ENCODE peak calls at places on chromosomes 2 and 18, in five cellular contexts. L is tibial artery, U is breast epithelium, A is ascending aorta, P is fibroblast of lung. F is an unnamed sample. For H3K9me3, the result is how much of the 10 kb centered on the place peaks cover.

GRCh38 chr18:34773378-34773777 is 63.3 kb downstream of the DTNA start:
- DNase-seq in L (no peak), U (no peak), A (no peak), P (peak), F (no peak)

GRCh38 chr2:85401844-85402243 is 8.3 kb downstream of the CAPG start:
- DNase-seq in L (no peak), U (no peak), A (no peak), P (no peak), F (no peak)

GRCh38 chr18:70840649-70841048 is 551.8 kb downstream of the SOCS6 start:
- DNase-seq in L (no peak), U (no peak), A (no peak), P (no peak), F (no peak)

GRCh38 chr2:25982273-25982967 is at the start of gene KIF3C:
- DNase-seq in L (peak), U (peak), A (no peak), P (peak), F (peak)

GRCh38 chr2:163343316-163343715 is 392.5 kb downstream of the FIGN start:
- DNase-seq in L (no peak), U (no peak), A (no peak), P (no peak), F (no peak)

GRCh38 chr2:220090050-220090449 is 462.6 kb downstream of the SLC4A3 start:
- DNase-seq in L (no peak), U (no peak), A (no peak), P (no peak), F (no peak)

GRCh38 chr2:141666191-141666590 is 464.6 kb downstream of the LRP1B start:
- DNase-seq in L (no peak), U (no peak), A (no peak), P (no peak), F (no peak)

GRCh38 chr2:28567076-28567471 is 71.2 kb downstream of the PLB1 start:
- DNase-seq in L (no peak), U (peak), A (no peak), P (no peak), F (no peak)

GRCh38 chr2:11750917-11751316 is 4.5 kb downstream of the LPIN1 start:
- DNase-seq in L (no peak), U (peak), A (no peak), P (peak), F (no peak)

GRCh38 chr18:49048361-49048760 is 97.6 kb upstream of the SMAD7 start:
- DNase-seq in L (no peak), U (no peak), A (no peak), P (peak), F (no peak)

GRCh38 chr2:109339519-109339991 is 210.6 kb downstream of the SH3RF3 start:
- DNase-seq in L (no peak), U (no peak), A (no peak), P (peak), F (no peak)

GRCh38 chr18:63159590-63159989 is 160.0 kb downstream of the BCL2 start:
- DNase-seq in L (no peak), U (no peak), A (no peak), P (no peak), F (no peak)

GRCh38 chr18:49207373-49207772 is 253.1 kb downstream of the DYM start:
- DNase-seq in L (no peak), U (no peak), A (no peak), P (peak), F (no peak)

GRCh38 chr2:191296083-191297006 is 51.1 kb downstream of the MYO1B start:
- DNase-seq in L (no peak), U (no peak), A (no peak), P (no peak), F (no peak)

GRCh38 chr2:44776924-44777480 is 164.5 kb upstream of the SIX3 start:
- DNase-seq in L (no peak), U (no peak), A (no peak), P (no peak), F (no peak)

GRCh38 chr2:239288951-239289481 is 111.8 kb downstream of the HDAC4 start:
- DNase-seq in L (peak), U (no peak), A (no peak), P (no peak), F (peak)

GRCh38 chr18:78898635-78899034 is 81.0 kb upstream of the SALL3 start:
- DNase-seq in L (no peak), U (no peak), A (no peak), P (no peak), F (no peak)

GRCh38 chr2:57343391-57344006 is 703.1 kb upstream of the VRK2 start:
- DNase-seq in L (no peak), U (no peak), A (no peak), P (no peak), F (no peak)

GRCh38 chr2:238513346-238513745 is 86.6 kb downstream of the ASB1 start:
- DNase-seq in L (peak), U (no peak), A (no peak), P (peak), F (no peak)

GRCh38 chr2:136117391-136117841 is 533 bp downstream of the CXCR4 start:
- DNase-seq in L (no peak), U (no peak), A (no peak), P (peak), F (peak)

GRCh38 chr2:55277310-55277709 is 8.3 kb upstream of the MTIF2 start:
- DNase-seq in L (no peak), U (no peak), A (no peak), P (no peak), F (no peak)

GRCh38 chr2:37858197-37858711 is 66.8 kb upstream of the RMDN2 start:
- DNase-seq in L (peak), U (peak), A (peak), P (peak), F (no peak)

GRCh38 chr2:95220449-95220848 is 13.1 kb downstream of the ZNF892 start:
- DNase-seq in L (no peak), U (no peak), A (no peak), P (no peak), F (no peak)
- H3K9me3 ChIP-seq in L (half or more), U (half or more), A (half or more), P (under half), F (half or more)

GRCh38 chr2:226172939-226173338 is 626.7 kb downstream of the IRS1 start:
- DNase-seq in L (no peak), U (no peak), A (no peak), P (no peak), F (no peak)

GRCh38 chr2:226180485-226180884 is 619.1 kb downstream of the IRS1 start:
- DNase-seq in L (no peak), U (no peak), A (no peak), P (no peak), F (no peak)

GRCh38 chr2:226174390-226174789 is 625.2 kb downstream of the IRS1 start:
- DNase-seq in L (no peak), U (no peak), A (no peak), P (no peak), F (no peak)

GRCh38 chr2:226179010-226179409 is 620.6 kb downstream of the IRS1 start:
- DNase-seq in L (no peak), U (no peak), A (no peak), P (peak), F (no peak)

DNA sequence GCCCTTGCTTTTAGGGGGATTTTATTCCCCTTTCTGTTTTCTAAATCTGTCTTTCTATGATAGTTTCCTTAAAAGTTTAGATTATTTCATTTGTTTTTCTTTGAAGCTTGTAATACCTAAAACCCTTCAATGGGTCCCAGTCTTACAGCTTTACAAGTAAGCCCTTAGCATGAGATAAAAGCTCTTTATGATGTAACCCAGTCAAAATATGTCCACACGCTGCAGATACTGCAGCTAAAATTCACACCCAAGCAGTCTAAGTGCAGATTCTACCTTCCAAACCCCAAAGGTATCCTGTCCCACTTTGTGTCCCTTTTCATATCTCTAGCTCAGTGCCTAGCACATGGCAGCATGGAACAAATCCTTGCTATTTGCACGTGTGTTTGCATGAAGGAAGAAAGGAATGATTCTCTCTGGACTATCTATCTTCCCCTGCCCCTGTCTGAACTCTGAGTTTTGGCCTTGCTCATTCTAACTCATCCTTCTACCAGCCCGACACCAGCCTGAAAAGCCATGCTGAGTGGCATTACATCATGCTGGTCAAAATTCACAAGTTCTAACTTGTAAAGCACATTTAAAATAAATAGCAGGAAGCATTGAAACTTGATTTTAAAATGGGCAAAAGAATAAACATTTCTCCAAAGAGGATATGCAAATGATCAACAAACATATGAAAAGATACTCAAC is 623.2 kb downstream of the IRS1 start:
- DNase-seq in L (no peak), U (no peak), A (no peak), P (no peak), F (no peak)
- H3K9me3 ChIP-seq in L (under half), U (under half), A (under half), P (under half), F (under half)

GRCh38 chr18:23205980-23206379 is 70.7 kb downstream of the CABLES1 start:
- DNase-seq in L (no peak), U (no peak), A (no peak), P (no peak), F (no peak)
- H3K9me3 ChIP-seq in L (under half), U (under half), A (under half), P (under half), F (under half)

GRCh38 chr2:34533585-34534225 is 934.6 kb upstream of the FAM98A start:
- DNase-seq in L (no peak), U (no peak), A (no peak), P (no peak), F (no peak)

GRCh38 chr2:34524115-34524514 is 925.0 kb upstream of the FAM98A start:
- DNase-seq in L (no peak), U (no peak), A (no peak), P (no peak), F (no peak)

GRCh38 chr2:34534341-34534740 is 935.2 kb upstream of the FAM98A start:
- DNase-seq in L (no peak), U (no peak), A (no peak), P (no peak), F (no peak)

DNA sequence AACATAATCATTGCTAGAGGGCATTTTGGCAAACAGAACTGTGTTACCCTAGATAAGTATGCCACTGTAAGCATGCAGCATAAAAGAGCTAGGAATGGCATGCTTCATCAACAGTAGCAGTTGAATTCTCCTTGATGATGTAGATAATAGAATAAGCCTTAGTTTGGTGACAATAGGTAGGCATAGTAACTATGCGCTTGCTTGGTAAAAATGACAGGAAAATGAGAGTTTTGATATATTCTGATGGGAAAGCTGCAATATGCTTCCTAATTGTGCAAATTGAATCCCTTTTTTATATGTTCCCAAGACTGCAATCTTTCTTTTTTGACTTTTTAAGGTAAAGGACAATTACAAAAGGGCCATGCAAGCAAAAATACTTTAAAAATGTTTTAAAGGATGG is 930.9 kb upstream of the FAM98A start:
- DNase-seq in L (no peak), U (no peak), A (no peak), P (no peak), F (no peak)
- H3K9me3 ChIP-seq in L (under half), U (under half), A (under half), P (under half), F (under half)

GRCh38 chr2:169509230-169509917 is at the start of gene KLHL41:
- DNase-seq in L (no peak), U (no peak), A (no peak), P (peak), F (no peak)

GRCh38 chr2:169511818-169512217 is 2.3 kb downstream of the KLHL41 start:
- DNase-seq in L (no peak), U (no peak), A (no peak), P (no peak), F (no peak)

GRCh38 chr2:169509955-169510354 is 453 bp downstream of the KLHL41 start:
- DNase-seq in L (no peak), U (no peak), A (no peak), P (no peak), F (no peak)

GRCh38 chr2:169504651-169505050 is 4.9 kb upstream of the KLHL41 start:
- DNase-seq in L (no peak), U (no peak), A (no peak), P (no peak), F (no peak)

GRCh38 chr2:169507698-169508097 is 1.8 kb upstream of the KLHL41 start:
- DNase-seq in L (no peak), U (no peak), A (no peak), P (peak), F (no peak)
- H3K9me3 ChIP-seq in L (under half), U (under half), A (under half), P (under half), F (under half)

GRCh38 chr2:179251865-179252264 is 12.8 kb downstream of the SESTD1 start:
- DNase-seq in L (no peak), U (no peak), A (no peak), P (peak), F (no peak)

GRCh38 chr2:179250848-179251504 is 13.7 kb downstream of the SESTD1 start:
- DNase-seq in L (no peak), U (no peak), A (no peak), P (no peak), F (no peak)

GRCh38 chr2:179250084-179250483 is 14.5 kb downstream of the SESTD1 start:
- DNase-seq in L (no peak), U (no peak), A (no peak), P (no peak), F (no peak)

GRCh38 chr2:179247318-179248023 is 17.2 kb downstream of the SESTD1 start:
- DNase-seq in L (no peak), U (no peak), A (no peak), P (no peak), F (no peak)

GRCh38 chr2:179248024-179248348 is 16.6 kb downstream of the SESTD1 start:
- DNase-seq in L (no peak), U (no peak), A (no peak), P (no peak), F (no peak)
- H3K9me3 ChIP-seq in L (under half), U (under half), A (under half), P (under half), F (under half)

GRCh38 chr2:43146083-43146482 is 80.3 kb downstream of the ZFP36L2 start:
- DNase-seq in L (no peak), U (no peak), A (no peak), P (no peak), F (no peak)
- H3K9me3 ChIP-seq in L (under half), U (under half), A (under half), P (under half), F (under half)

DNA sequence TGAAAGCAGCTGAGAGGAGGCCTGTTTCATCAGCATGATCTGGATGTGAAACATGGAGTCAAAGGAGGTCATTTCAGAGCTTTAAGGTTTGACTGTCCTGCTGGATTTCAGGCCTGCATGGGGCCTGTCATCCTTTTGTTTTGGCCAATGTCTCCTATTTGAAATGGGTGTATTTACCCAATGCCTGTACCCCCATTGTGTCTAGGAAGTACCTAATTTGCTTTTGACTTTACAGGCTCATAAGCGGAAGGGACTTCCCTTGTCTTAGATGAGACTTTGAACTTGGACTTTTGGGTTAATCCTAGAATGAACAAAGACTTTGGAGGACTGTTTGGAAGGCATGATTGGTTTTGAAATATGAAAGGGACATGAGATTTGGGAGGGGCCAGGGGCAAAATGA is 19.3 kb upstream of the CYP27C1 start:
- DNase-seq in L (no peak), U (no peak), A (no peak), P (no peak), F (no peak)
- H3K9me3 ChIP-seq in L (under half), U (under half), A (under half), P (under half), F (under half)